ENCODE peak calls at places on chromosomes 6 and 20, in seven cellular contexts. N, Y, R, U, M, C and K are unnamed samples.

GRCh38 chr20:18614244-18614643 is 26.4 kb downstream of the DTD1 start:
- DNase-seq in C (no peak), Y (no peak), N (no peak), R (no peak), U (no peak), M (no peak), K (no peak)

GRCh38 chr6:23267651-23268050 is 698.3 kb downstream of the HDGFL1 start:
- DNase-seq in R (no peak), Y (no peak), U (no peak), N (no peak), C (no peak), M (no peak), K (no peak)

GRCh38 chr20:8331740-8332412 is 199.8 kb downstream of the PLCB1 start:
- DNase-seq in U (no peak), M (no peak), Y (no peak), C (no peak), N (peak), R (peak), K (no peak)

GRCh38 chr6:19317587-19317986 is 519.6 kb upstream of the ID4 start:
- DNase-seq in U (no peak), M (no peak), N (no peak), Y (no peak), R (no peak), C (no peak), K (no peak)

GRCh38 chr6:152087701-152088100 is 280.2 kb downstream of the ESR1 start:
- DNase-seq in R (no peak), N (no peak), Y (no peak), M (no peak), U (no peak), C (no peak), K (no peak)

GRCh38 chr6:109456710-109457595 is 1.4 kb upstream of the MICAL1 start:
- DNase-seq in M (no peak), Y (no peak), N (peak), R (no peak), U (no peak), C (no peak), K (no peak)

GRCh38 chr6:101462576-101462975 is 69.1 kb downstream of the GRIK2 start:
- DNase-seq in C (peak), N (peak), M (no peak), R (peak), Y (no peak), U (no peak), K (no peak)

GRCh38 chr6:13250703-13251102 is 77.6 kb downstream of the TBC1D7 start:
- DNase-seq in Y (no peak), U (no peak), M (no peak), C (peak), R (peak), N (no peak), K (no peak)

GRCh38 chr6:27312146-27312949 is at the start of gene POM121L2:
- DNase-seq in M (peak), Y (peak), N (peak), U (no peak), C (peak), R (peak), K (peak)

GRCh38 chr20:63135411-63135810 is 80.5 kb downstream of the YTHDF1 start:
- DNase-seq in Y (peak), U (no peak), M (no peak), R (no peak), N (no peak), C (no peak), K (peak)

GRCh38 chr6:5541751-5542432 is 280.6 kb downstream of the FARS2 start:
- DNase-seq in Y (peak), M (no peak), C (peak), U (no peak), N (peak), R (peak), K (peak)

GRCh38 chr20:50272413-50273120 is 81.9 kb downstream of the CEBPB start:
- DNase-seq in R (no peak), M (no peak), N (no peak), C (peak), Y (no peak), U (no peak), K (no peak)

GRCh38 chr20:13140775-13141174 is 80.3 kb upstream of the ISM1 start:
- DNase-seq in C (no peak), U (no peak), M (no peak), R (no peak), N (no peak), Y (no peak), K (no peak)
- H4K8ac ChIP-seq in C (no peak), U (no peak), M (no peak), R (no peak), N (no peak), Y (no peak), K (no peak)

DNA sequence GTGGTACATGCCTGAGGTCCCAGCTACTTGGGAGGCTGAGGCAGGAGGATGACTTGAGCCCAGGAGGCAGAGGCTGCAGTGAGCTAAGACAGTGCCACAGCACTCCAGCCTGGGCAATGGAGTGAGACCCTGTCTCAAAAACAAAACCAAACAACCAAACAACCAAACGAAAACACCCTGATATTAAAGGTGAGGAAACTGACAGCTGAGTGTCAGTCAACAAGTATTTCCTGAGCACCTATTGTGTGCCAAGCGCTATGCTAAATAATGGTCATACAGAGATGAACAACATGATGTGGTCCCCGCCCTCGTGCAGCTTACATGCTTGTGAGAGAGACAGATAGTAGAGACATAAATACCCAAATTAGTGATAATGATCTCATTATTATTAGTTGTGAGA is 1.9 kb upstream of the TULP1 start:
- DNase-seq in Y (no peak), U (no peak), N (no peak), R (no peak), M (no peak), C (no peak), K (no peak)
- H4K8ac ChIP-seq in Y (no peak), U (no peak), N (no peak), R (no peak), M (no peak), C (no peak), K (no peak)

GRCh38 chr6:145212807-145213206 is 522.5 kb downstream of the EPM2A start:
- DNase-seq in Y (no peak), C (no peak), U (no peak), R (no peak), N (no peak), M (no peak), K (no peak)

GRCh38 chr6:145208474-145208873 is 526.8 kb downstream of the EPM2A start:
- DNase-seq in N (no peak), Y (no peak), C (no peak), R (no peak), M (no peak), U (no peak), K (no peak)

GRCh38 chr6:145209312-145209711 is 526.0 kb downstream of the EPM2A start:
- DNase-seq in R (no peak), M (no peak), Y (no peak), U (no peak), N (no peak), C (no peak), K (no peak)

GRCh38 chr6:145214570-145214969 is 520.8 kb downstream of the EPM2A start:
- DNase-seq in Y (peak), N (peak), M (no peak), R (peak), U (peak), C (no peak), K (no peak)

DNA sequence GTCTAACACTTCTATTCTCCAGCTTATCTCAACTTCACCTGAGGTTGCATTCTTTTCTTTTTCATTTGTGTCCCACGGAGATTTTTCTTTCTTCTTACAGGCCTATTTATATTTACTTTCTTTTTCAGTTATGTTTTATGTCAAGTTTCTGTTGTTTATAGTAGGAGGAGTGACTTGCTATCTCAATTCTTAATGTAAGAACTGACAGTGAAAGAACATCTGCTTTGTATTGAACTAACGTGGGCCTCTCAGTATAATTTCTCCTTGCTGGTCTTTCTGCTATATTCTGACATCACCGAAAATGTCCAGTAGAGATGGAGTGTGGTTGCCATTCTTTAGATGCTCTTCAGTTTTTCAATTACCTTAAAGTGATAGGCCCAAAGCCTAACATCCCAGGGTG is 521.7 kb downstream of the EPM2A start:
- DNase-seq in U (no peak), R (no peak), N (no peak), M (no peak), C (no peak), Y (no peak), K (no peak)
- H4K8ac ChIP-seq in U (no peak), R (no peak), N (no peak), M (no peak), C (no peak), Y (no peak), K (no peak)

DNA sequence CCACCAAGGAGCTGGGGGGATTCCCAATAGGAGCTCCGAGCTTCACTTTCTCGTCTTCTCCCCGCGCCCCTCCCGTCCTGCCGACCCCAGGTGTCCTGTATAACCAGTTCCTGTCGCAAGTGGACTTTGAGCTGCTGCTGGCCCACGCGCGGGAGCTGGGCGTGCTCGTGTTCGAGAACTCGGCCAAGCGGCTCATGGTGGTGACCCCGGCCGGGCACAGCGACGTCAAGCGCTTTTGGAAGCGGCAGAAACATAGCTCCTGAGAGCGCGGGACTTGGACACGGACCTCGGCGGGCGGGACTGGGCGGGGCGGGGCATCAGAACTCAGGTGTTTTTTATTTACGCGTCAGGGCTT is 340 bp upstream of the VARS2 start:
- DNase-seq in R (no peak), N (no peak), U (no peak), Y (no peak), C (no peak), M (no peak), K (no peak)
- H4K8ac ChIP-seq in R (peak), N (peak), U (no peak), Y (no peak), C (peak), M (peak), K (no peak)

GRCh38 chr6:168789699-168790098 is 348.7 kb downstream of the SMOC2 start:
- DNase-seq in R (no peak), M (no peak), N (no peak), U (no peak), Y (no peak), C (no peak), K (no peak)

GRCh38 chr6:168796106-168796505 is 355.1 kb downstream of the SMOC2 start:
- DNase-seq in Y (no peak), C (peak), M (no peak), U (no peak), R (no peak), N (no peak), K (no peak)

GRCh38 chr6:168791916-168792315 is 350.9 kb downstream of the SMOC2 start:
- DNase-seq in Y (no peak), N (no peak), M (no peak), R (no peak), C (no peak), U (no peak), K (no peak)

GRCh38 chr6:168794515-168794914 is 353.5 kb downstream of the SMOC2 start:
- DNase-seq in C (peak), N (no peak), U (no peak), Y (peak), M (no peak), R (no peak), K (no peak)

DNA sequence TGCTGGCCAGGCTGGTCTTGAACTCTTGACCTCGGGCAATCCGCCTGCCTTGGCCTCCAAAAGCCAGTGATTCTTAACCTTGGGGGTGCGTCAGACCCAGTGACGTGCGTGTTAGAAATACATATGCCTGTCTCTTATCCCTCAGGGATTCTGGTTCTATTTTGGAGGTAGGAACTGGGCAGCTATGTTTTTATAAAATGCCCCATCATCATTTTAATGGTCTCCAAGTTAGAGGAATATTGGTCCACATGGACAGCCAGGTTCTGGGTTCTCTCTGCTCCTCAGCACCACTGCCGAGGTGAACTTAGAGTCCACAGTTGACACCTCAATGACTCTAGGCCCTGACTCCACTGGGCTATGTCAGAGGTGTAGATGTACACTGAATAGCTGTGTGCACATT is 352.7 kb downstream of the SMOC2 start:
- DNase-seq in U (no peak), Y (no peak), N (no peak), M (no peak), C (no peak), R (no peak), K (no peak)
- H4K8ac ChIP-seq in U (no peak), Y (no peak), N (no peak), M (no peak), C (no peak), R (no peak), K (no peak)

GRCh38 chr6:10838794-10839333 is 525 bp upstream of the MAK start:
- DNase-seq in R (no peak), N (no peak), C (no peak), Y (no peak), U (no peak), M (no peak), K (no peak)

GRCh38 chr6:10837997-10838793 is at the start of gene MAK:
- DNase-seq in M (peak), N (peak), R (peak), Y (peak), C (peak), U (peak), K (peak)

GRCh38 chr6:10834823-10835222 is 3.5 kb downstream of the MAK start:
- DNase-seq in Y (no peak), N (no peak), C (no peak), U (no peak), R (no peak), M (no peak), K (no peak)

GRCh38 chr6:10837692-10837996 is 695 bp downstream of the MAK start:
- DNase-seq in M (no peak), R (peak), N (no peak), C (no peak), Y (peak), U (no peak), K (no peak)

DNA sequence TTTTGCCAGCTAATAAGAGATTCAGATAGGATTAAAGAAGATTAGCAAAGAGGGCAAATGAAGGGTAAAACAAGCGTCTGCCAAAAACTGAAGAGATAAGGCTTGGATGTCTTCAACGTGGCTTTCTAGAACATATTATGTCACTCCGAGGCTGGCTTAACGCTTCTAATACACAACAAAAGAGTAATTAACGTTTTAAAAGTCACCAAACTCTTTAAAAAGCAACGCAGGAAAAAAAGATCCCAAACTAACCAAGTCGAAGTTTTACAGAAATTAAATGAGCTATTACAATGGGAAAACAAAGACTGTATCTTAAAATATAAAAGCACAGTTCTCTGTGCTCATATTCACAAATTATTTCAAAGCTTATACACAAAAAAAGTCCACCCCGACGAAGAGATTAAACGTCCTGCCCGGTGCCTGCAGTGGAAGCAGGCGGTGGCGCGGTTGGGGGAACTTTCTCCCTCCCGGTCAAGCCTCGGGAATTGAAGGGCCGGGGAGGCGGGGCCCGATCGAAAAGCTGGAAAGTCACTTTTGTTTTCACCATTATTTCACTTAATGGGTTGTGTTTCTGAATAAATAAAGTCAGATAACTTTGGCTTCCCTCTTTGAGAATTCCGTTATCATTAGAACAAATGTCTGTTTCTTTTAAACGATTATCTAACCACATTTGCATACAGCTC is 1.2 kb downstream of the MAK start:
- DNase-seq in R (peak), C (no peak), Y (peak), N (no peak), M (no peak), U (peak), K (peak)
- H4K8ac ChIP-seq in R (no peak), C (no peak), Y (no peak), N (no peak), M (no peak), U (no peak), K (no peak)

GRCh38 chr6:34412054-34412453 is 13.8 kb downstream of the RPS10 start:
- DNase-seq in R (no peak), M (no peak), Y (no peak), N (no peak), C (no peak), U (no peak), K (no peak)
- H4K8ac ChIP-seq in R (no peak), M (no peak), Y (no peak), N (no peak), C (no peak), U (no peak), K (no peak)